ENCODE peak calls at places on chromosomes 6 and 20, in seven cellular contexts. H is Caco-2; Y is fibroblast of lung; V is left ventricle myocardium inferior; W is brain microvascular endothelial cell; C is cardiac muscle cell; L is CD4-positive, CD25-positive, alpha-beta regulatory T cell. E is an unnamed sample.

GRCh38 chr20:6501061-6501460 is 266.4 kb upstream of the BMP2 start:
- DNase-seq in C (no peak), W (peak; percentile 76), H (no peak), Y (peak; percentile 62), V (no peak), L (no peak), E (peak; percentile 75)

GRCh38 chr6:165231581-165232276 is 77.7 kb downstream of the C6orf118 start:
- DNase-seq in W (peak; percentile 6), V (no peak), Y (no peak), C (peak; percentile 43), H (no peak), L (no peak), E (peak; percentile 34)

GRCh38 chr20:63708301-63709148 is 686 bp downstream of the ZGPAT start:
- DNase-seq in W (no peak), Y (no peak), V (no peak), C (no peak), L (no peak), H (peak; percentile 72), E (no peak)

GRCh38 chr6:38322123-38322522 is 317.6 kb downstream of the BTBD9 start:
- DNase-seq in C (no peak), L (no peak), V (no peak), H (no peak), Y (no peak), W (no peak), E (no peak)

GRCh38 chr6:41780623-41781301 is at the start of gene PRICKLE4:
- DNase-seq in Y (no peak), V (peak; percentile 59), C (peak; percentile 56), H (no peak), L (no peak), W (no peak), E (no peak)

GRCh38 chr6:122624853-122625252 is 14.6 kb downstream of the PKIB start:
- DNase-seq in V (no peak), W (no peak), Y (no peak), H (no peak), C (no peak), L (no peak), E (no peak)

GRCh38 chr6:52929321-52930164 is 20.0 kb upstream of the GSTA3 start:
- DNase-seq in L (no peak), C (no peak), V (no peak), Y (peak; percentile 90), W (peak; percentile 79), H (no peak), E (peak; percentile 86)

GRCh38 chr6:115832186-115832585 is 228.5 kb downstream of the FRK start:
- DNase-seq in Y (no peak), V (no peak), H (no peak), W (no peak), C (no peak), L (no peak), E (no peak)

GRCh38 chr20:11469795-11470495 is 447.7 kb upstream of the BTBD3 start:
- DNase-seq in L (no peak), Y (no peak), C (no peak), V (no peak), H (no peak), W (no peak), E (no peak)

GRCh38 chr20:58652606-58653303 is 1.7 kb downstream of the STX16 start:
- DNase-seq in H (no peak), V (no peak), W (no peak), C (no peak), Y (no peak), L (peak; percentile 37), E (no peak)

GRCh38 chr6:63661769-63662168 is 26.2 kb downstream of the PHF3 start:
- DNase-seq in Y (no peak), W (no peak), C (no peak), V (no peak), H (no peak), L (no peak), E (no peak)

GRCh38 chr6:167676666-167677421 is 149.9 kb upstream of the AFDN start:
- DNase-seq in Y (no peak), W (no peak), H (no peak), C (no peak), L (no peak), V (no peak), E (peak; percentile 2)

GRCh38 chr6:3281669-3282460 is 23.1 kb downstream of the PSMG4 start:
- DNase-seq in W (peak; percentile 91), C (no peak), H (peak; percentile 24), V (no peak), L (no peak), Y (peak; percentile 78), E (peak; percentile 94)

GRCh38 chr20:53205046-53205445 is 232.9 kb downstream of the TSHZ2 start:
- DNase-seq in Y (no peak), L (no peak), W (no peak), H (no peak), V (no peak), C (no peak), E (no peak)

GRCh38 chr20:57941572-57942381 is 232.0 kb upstream of the PMEPA1 start:
- DNase-seq in V (no peak), L (no peak), W (no peak), C (no peak), Y (no peak), H (no peak), E (no peak)

GRCh38 chr6:99879431-99879830 is 114.6 kb downstream of the MCHR2 start:
- DNase-seq in V (no peak), L (no peak), W (no peak), H (no peak), Y (no peak), C (no peak), E (peak; percentile 4)

GRCh38 chr6:41373919-41374617 is 38.7 kb downstream of the NCR2 start:
- DNase-seq in H (no peak), L (no peak), Y (no peak), W (no peak), V (no peak), C (peak; percentile 46), E (no peak)

GRCh38 chr20:35320396-35321126 is 28.3 kb upstream of the FAM83C start:
- DNase-seq in L (no peak), C (no peak), H (peak; percentile 95), Y (peak; percentile 43), W (peak; percentile 95), V (no peak), E (peak; percentile 49)

GRCh38 chr6:134318396-134319281 is 727 bp upstream of the SGK1 start:
- DNase-seq in V (no peak), C (no peak), L (no peak), W (no peak), H (no peak), Y (no peak), E (no peak)
- H3K4me3 ChIP-seq in V (peak overlapping the region; percentile 75), C (no peak overlapping the region), L (peak overlapping the region; percentile 78), W (peak overlapping the region; percentile 76), H (no peak overlapping the region), Y (peak overlapping the region; percentile 79), E (peak overlapping the region; percentile 63)

GRCh38 chr20:17171750-17172149 is 55.1 kb upstream of the PCSK2 start:
- DNase-seq in V (no peak), W (no peak), L (no peak), Y (no peak), C (no peak), H (no peak), E (no peak)

GRCh38 chr20:17172826-17173420 is 53.9 kb upstream of the PCSK2 start:
- DNase-seq in L (no peak), C (no peak), W (no peak), H (no peak), Y (no peak), V (no peak), E (no peak)

GRCh38 chr20:17168026-17168612 is 58.7 kb upstream of the PCSK2 start:
- DNase-seq in L (no peak), C (no peak), W (no peak), Y (no peak), H (no peak), V (no peak), E (no peak)

GRCh38 chr20:17169575-17170136 is 57.2 kb upstream of the PCSK2 start:
- DNase-seq in V (no peak), C (no peak), Y (no peak), H (no peak), W (no peak), L (no peak), E (no peak)
- H3K4me3 ChIP-seq in V (no peak overlapping the region), C (no peak overlapping the region), Y (no peak overlapping the region), H (no peak overlapping the region), W (no peak overlapping the region), L (no peak overlapping the region), E (no peak overlapping the region)

GRCh38 chr6:135212935-135213334 is 31.8 kb downstream of the MYB start:
- DNase-seq in H (no peak), C (no peak), W (peak; percentile 45), L (no peak), Y (peak; percentile 18), V (no peak), E (peak; percentile 11)
- H3K4me3 ChIP-seq in H (no peak overlapping the region), C (no peak overlapping the region), W (no peak overlapping the region), L (peak overlapping the region; percentile 74), Y (no peak overlapping the region), V (no peak overlapping the region), E (no peak overlapping the region)

GRCh38 chr6:68636710-68637470 is 1.8 kb downstream of the ADGRB3 start:
- DNase-seq in L (no peak), W (no peak), Y (no peak), V (no peak), H (no peak), C (no peak), E (no peak)
- H3K4me3 ChIP-seq in L (no peak overlapping the region), W (no peak overlapping the region), Y (no peak overlapping the region), V (peak overlapping the region; percentile 74), H (no peak overlapping the region), C (no peak overlapping the region), E (peak overlapping the region; percentile 65)

GRCh38 chr6:160930547-160931377 is 60.8 kb upstream of the MAP3K4 start:
- DNase-seq in V (peak; percentile 76), W (peak; percentile 62), Y (peak; percentile 82), C (peak; percentile 81), L (peak; percentile 41), H (no peak), E (peak; percentile 45)
- H3K4me3 ChIP-seq in V (peak overlapping the region; percentile 73), W (peak overlapping the region; percentile 59), Y (peak overlapping the region; percentile 62), C (peak overlapping the region; percentile 45), L (no peak overlapping the region), H (no peak overlapping the region), E (peak overlapping the region; percentile 53)

DNA sequence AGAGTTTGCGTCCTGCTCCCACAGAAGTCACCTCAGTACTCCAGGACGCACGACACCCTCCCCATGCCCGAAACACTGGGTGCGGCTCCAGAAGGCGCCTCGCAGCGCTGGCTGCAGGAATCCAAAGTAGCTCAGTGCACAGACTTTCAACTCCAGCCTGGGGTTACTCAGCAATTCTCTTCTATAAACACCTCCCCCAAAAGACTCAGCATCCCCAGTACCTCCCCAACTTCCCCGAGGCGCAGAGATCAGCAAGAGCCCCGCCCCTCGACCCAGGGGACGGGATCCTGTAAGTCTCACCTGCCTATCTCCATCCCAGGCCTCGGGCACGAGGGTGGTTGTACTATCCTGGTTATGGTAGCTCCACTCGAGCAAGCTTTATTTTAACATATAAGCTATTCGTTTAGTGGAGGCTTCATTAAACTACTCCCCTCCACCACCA is 88.1 kb downstream of the ZFP64 start:
- DNase-seq in L (peak; percentile 7), Y (peak; percentile 26), W (peak; percentile 26), V (no peak), H (no peak), C (no peak), E (no peak)
- H3K4me3 ChIP-seq in L (no peak overlapping the region), Y (peak overlapping the region; percentile 64), W (peak overlapping the region; percentile 82), V (peak overlapping the region; percentile 64), H (no peak overlapping the region), C (peak overlapping the region; percentile 24), E (peak overlapping the region; percentile 60)

E was measured in skeletal muscle cell.